ENCODE peak calls at places on chromosomes 4 and X, in four cellular contexts. H is WTC11, E is HepG2, W is A549. G is an unnamed sample.
A peak's percentile ranks its signal among the peaks of the same experiment; 100 is the strongest.

GRCh38 chr4:165470009-165470408 is 91.2 kb downstream of the CPE start:
- DNase-seq in W (no peak), H (no peak), E (no peak), G (no peak)

GRCh38 chrX:20412871-20413486 is 146.3 kb upstream of the RPS6KA3 start:
- DNase-seq in E (no peak), H (no peak), W (no peak), G (no peak)

GRCh38 chrX:19624754-19625153 is 109.4 kb upstream of the MAP3K15 start:
- DNase-seq in H (no peak), E (no peak), W (no peak), G (no peak)

GRCh38 chr4:109977854-109978501 is 65.3 kb downstream of the EGF start:
- DNase-seq in H (no peak), E (peak; percentile 18), W (peak; percentile 46), G (peak; percentile 19)

GRCh38 chrX:33725556-33726232 is 406.4 kb downstream of the FAM47A start:
- DNase-seq in H (peak; percentile 17), W (peak; percentile 7), E (no peak), G (no peak)

GRCh38 chrX:17414057-17414658 is 39.2 kb downstream of the NHS start:
- DNase-seq in W (no peak), E (no peak), H (no peak), G (no peak)

GRCh38 chrX:21509912-21510311 is 135.7 kb downstream of the CNKSR2 start:
- DNase-seq in W (peak; percentile 16), H (no peak), E (no peak), G (no peak)

GRCh38 chr4:101191302-101192098 is 155.8 kb downstream of the PPP3CA start:
- DNase-seq in E (no peak), H (peak; percentile 28), W (peak; percentile 88), G (no peak)

GRCh38 chrX:65643046-65643785 is 24.2 kb upstream of the MSN start:
- DNase-seq in H (no peak), E (no peak), W (peak; percentile 70), G (no peak)

GRCh38 chr4:114038762-114039392 is 59.4 kb upstream of the ARSJ start:
- DNase-seq in E (peak; percentile 9), H (no peak), W (peak; percentile 66), G (no peak)

GRCh38 chrX:3192835-3193234 is 151.6 kb downstream of the ARSF start:
- DNase-seq in W (no peak), H (no peak), E (no peak), G (no peak)

GRCh38 chr4:25954293-25954904 is 40.4 kb downstream of the SMIM20 start:
- DNase-seq in W (no peak), E (no peak), H (no peak), G (peak; percentile 9)

GRCh38 chrX:123745511-123745910 is 12.7 kb upstream of the THOC2 start:
- DNase-seq in W (no peak), H (no peak), E (no peak), G (no peak)

GRCh38 chr4:29853843-29854242 is 866.3 kb upstream of the PCDH7 start:
- DNase-seq in H (peak; percentile 16), W (no peak), E (no peak), G (no peak)

GRCh38 chr4:162727232-162727631 is 439.5 kb downstream of the NAF1 start:
- DNase-seq in W (peak; percentile 0), E (peak; percentile 4), H (no peak), G (no peak)
- TF ChIP-seq NR3C1 in W (no peak), E (no peak), H (no peak), G (no peak)

DNA sequence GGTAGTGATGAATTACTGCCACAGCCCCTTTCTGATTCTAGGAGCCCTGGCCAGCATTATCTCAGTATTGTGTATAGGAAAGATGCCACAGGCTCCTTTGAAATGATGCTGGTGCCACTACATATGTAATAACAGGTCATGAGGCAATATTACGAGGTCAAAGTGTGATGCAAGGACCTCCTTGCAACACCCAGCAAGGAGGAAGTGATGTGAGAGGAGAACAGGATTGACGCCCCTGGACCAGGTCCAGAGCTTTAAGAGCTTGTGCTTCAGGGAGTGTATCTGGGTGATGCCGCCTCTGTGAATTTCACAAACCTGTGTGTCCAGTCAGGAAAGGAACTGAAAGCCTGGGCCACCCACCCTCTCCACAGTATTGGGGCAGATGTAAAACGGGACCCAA is 261.8 kb downstream of the MID1IP1 start:
- DNase-seq in E (no peak), H (no peak), W (peak; percentile 3), G (no peak)
- TF ChIP-seq NR3C1 in E (no peak), H (no peak), W (no peak), G (no peak)

GRCh38 chr4:153067376-153067775 is 131.3 kb downstream of the FHDC1 start:
- DNase-seq in H (no peak), E (peak; percentile 85), W (peak; percentile 59), G (peak; percentile 19)
- TF ChIP-seq NR3C1 in H (no peak), E (no peak), W (no peak), G (no peak)

DNA sequence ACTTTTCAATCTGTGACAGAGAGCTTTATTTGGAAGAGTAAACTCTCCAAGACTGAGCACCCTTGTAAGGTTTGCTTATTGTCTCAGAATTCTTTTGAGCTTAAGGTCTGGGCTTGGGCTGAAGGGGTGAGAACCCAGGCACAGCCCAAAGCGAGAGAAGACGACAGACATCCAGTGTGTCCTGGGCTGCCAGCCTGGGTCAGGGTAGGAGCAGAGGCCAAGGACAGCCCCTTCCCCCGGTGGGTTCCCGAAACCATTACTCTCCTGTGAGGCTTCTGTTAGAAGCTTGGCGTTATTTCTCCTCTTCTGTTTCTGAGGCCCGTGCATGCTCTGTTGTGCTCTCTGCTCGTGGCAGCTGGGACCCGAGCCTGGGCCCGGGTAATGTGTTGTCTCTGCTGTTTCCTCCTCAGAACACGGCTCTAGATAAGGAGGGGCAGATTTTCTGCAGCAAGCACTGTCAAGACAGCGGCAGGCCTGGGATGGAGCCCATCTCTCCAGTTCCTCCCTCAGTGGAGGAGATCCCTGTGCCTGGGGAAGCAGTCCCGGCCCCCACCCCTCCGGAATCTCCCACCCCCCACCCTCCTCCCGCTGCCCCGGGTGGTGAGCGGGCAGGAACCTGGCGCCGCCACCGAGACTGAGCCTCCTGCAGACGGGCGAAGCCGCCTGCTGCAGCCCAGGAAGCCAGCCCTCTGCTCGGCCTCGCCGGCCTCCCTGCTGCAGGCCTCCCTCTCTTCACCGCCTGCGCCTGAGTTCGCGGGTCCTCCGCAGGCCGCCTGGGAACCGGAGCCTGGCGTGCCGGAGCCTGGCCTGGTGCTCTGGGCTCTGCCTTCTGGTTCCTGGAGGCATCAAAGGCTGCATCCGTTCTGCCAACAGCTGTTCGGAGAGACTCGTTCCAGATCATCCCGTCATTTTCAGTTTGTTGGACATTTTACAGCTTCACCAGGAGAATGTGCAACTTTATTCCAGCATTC is 177.7 kb downstream of the DCLK2 start:
- DNase-seq in W (no peak), E (no peak), H (no peak), G (no peak)
- TF ChIP-seq NR3C1 in W (no peak), E (no peak), H (no peak), G (no peak)

GRCh38 chrX:119647552-119648420 is 41.6 kb upstream of the NKRF start:
- DNase-seq in E (no peak), H (no peak), W (no peak), G (no peak)
- TF ChIP-seq NR3C1 in E (no peak), H (no peak), W (no peak), G (no peak)